ENCODE peak calls at places on chromosomes 7 and 10, in four cellular contexts. F is heart left ventricle, P is caudate nucleus, M is cardiac muscle cell. L is an unnamed sample.
A peak's percentile ranks its signal among the peaks of the same experiment; 100 is the strongest.

GRCh38 chr10:79065853-79066252 is 2.9 kb upstream of the ZMIZ1 start:
- DNase-seq in F (no peak), P (no peak), M (no peak), L (no peak)

GRCh38 chr10:119786117-119786769 is 60.4 kb downstream of the INPP5F start:
- DNase-seq in F (no peak), P (no peak), M (peak; percentile 85), L (peak; percentile 30)

GRCh38 chr10:90051474-90051873 is 350.1 kb downstream of the KIF20B start:
- DNase-seq in F (peak; percentile 28), P (no peak), M (no peak), L (no peak)

GRCh38 chr7:2876031-2876862 is 32.1 kb upstream of the GNA12 start:
- DNase-seq in F (no peak), P (no peak), M (peak; percentile 38), L (no peak)

GRCh38 chr10:111360260-111360925 is 283.6 kb downstream of the ADRA2A start:
- DNase-seq in F (peak; percentile 6), P (no peak), M (peak; percentile 2), L (no peak)

GRCh38 chr7:74355091-74355490 is 65.9 kb downstream of the CLIP2 start:
- DNase-seq in F (no peak), P (no peak), M (peak; percentile 88), L (peak; percentile 49)

GRCh38 chr7:128906001-128906765 is 4.3 kb downstream of the KCP start:
- DNase-seq in F (no peak), P (no peak), M (no peak), L (no peak)

GRCh38 chr7:123615344-123615743 is 13.7 kb downstream of the ASB15 start:
- DNase-seq in F (no peak), P (no peak), M (peak; percentile 90), L (peak; percentile 21)

GRCh38 chr7:101315336-101315735 is 6.3 kb downstream of the IFT22 start:
- DNase-seq in F (no peak), P (no peak), M (peak; percentile 70), L (no peak)

GRCh38 chr7:114539575-114539974 is 125.0 kb downstream of the FOXP2 start:
- DNase-seq in F (no peak), P (no peak), M (peak; percentile 65), L (no peak)

GRCh38 chr10:129628823-129629222 is 161.8 kb downstream of the MGMT start:
- DNase-seq in F (peak; percentile 23), P (peak; percentile 9), M (no peak), L (no peak)

GRCh38 chr7:27453702-27454405 is 208.8 kb downstream of the HIBADH start:
- DNase-seq in F (no peak), P (no peak), M (peak; percentile 68), L (peak; percentile 24)

GRCh38 chr7:151482883-151483699 is 36.6 kb downstream of the RHEB start:
- DNase-seq in F (no peak), P (no peak), M (no peak), L (no peak)

GRCh38 chr7:151483700-151483960 is 36.1 kb downstream of the RHEB start:
- DNase-seq in F (no peak), P (no peak), M (no peak), L (no peak)

GRCh38 chr7:151487246-151487645 is 32.4 kb downstream of the RHEB start:
- DNase-seq in F (no peak), P (no peak), M (no peak), L (no peak)

GRCh38 chr7:151486074-151486473 is 33.6 kb downstream of the RHEB start:
- DNase-seq in F (no peak), P (no peak), M (no peak), L (no peak)

GRCh38 chr7:151485006-151485732 is 34.5 kb downstream of the RHEB start:
- DNase-seq in F (no peak), P (no peak), M (peak; percentile 77), L (peak; percentile 36)
- H3K27ac ChIP-seq in F (peak overlapping the region; percentile 26), P (no peak overlapping the region), M (no peak overlapping the region), L (peak overlapping the region; percentile 1)

GRCh38 chr7:139732471-139733167 is 45.2 kb downstream of the HIPK2 start:
- DNase-seq in F (no peak), P (no peak), M (no peak), L (no peak)
- H3K27ac ChIP-seq in F (peak overlapping the region; percentile 97), P (peak overlapping the region; percentile 53), M (no peak overlapping the region), L (no peak overlapping the region)

DNA sequence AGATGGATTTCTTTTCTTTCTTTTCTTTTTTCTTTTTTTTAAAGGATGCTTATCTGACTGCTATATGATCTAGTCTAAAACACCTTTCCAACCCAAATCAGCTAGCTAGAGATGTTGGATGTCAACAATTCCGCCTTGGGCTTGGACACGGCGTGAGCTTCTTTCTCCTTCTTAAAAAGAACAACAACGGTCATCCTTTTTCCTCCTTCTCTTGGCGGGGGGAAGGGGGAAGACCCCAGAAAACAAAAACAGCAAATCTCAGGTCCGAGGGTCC is 1.0 kb downstream of the BEND7 start:
- DNase-seq in F (no peak), P (no peak), M (no peak), L (no peak)
- H3K27ac ChIP-seq in F (peak overlapping the region; percentile 77), P (no peak overlapping the region), M (no peak overlapping the region), L (no peak overlapping the region)

GRCh38 chr10:32036922-32037321 is 19.3 kb downstream of the KIF5B start:
- DNase-seq in F (no peak), P (no peak), M (no peak), L (no peak)

GRCh38 chr10:32038777-32039176 is 17.4 kb downstream of the KIF5B start:
- DNase-seq in F (no peak), P (no peak), M (no peak), L (no peak)

GRCh38 chr10:32039745-32040144 is 16.5 kb downstream of the KIF5B start:
- DNase-seq in F (no peak), P (no peak), M (no peak), L (no peak)

DNA sequence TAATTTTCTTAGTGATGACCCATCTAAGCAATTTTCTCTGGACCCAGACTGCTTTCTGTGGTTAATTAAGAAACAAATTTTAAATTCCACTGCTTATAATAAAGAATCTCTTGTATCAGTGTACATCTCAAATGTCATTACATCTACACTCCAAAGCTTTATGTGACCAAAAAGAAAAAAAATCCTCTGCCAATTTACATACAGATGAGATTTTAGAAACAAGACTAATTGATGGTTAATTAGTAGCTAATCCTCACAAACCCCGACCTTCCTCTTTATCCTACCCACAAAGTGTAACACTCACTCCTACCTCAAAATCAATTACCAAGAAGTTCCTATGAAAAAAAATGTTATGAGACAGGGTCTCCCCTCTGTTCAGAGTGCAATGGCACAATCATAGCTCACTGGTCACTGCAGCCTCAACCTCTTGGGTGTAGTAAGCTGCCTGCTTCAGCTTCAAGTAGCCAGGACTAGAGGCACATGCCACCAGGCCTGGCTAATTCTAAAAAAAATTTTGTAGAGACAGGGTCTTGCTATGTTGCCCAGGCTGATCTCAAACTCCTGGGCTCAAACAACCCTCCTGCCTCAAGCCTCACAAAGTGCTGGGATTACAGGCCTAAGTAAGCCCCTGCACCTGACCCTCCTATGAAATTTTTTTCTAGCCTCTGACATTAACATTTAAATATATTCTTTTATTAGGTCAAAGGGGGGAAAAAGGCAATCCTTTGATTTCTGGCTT is 14.8 kb downstream of the KIF5B start:
- DNase-seq in F (no peak), P (no peak), M (no peak), L (no peak)
- H3K27ac ChIP-seq in F (peak overlapping the region; percentile 30), P (no peak overlapping the region), M (peak overlapping the region; percentile 79), L (no peak overlapping the region)

GRCh38 chr10:70137927-70138883 is 5.6 kb upstream of the AIFM2 start:
- DNase-seq in F (no peak), P (no peak), M (no peak), L (no peak)
- H3K27ac ChIP-seq in F (no peak overlapping the region), P (no peak overlapping the region), M (no peak overlapping the region), L (no peak overlapping the region)

L was measured in AG04450.